ENCODE peak calls at places on chromosomes 1 and 21, in four cellular contexts. One of them, this sample, is unnamed.
A peak's percentile ranks its signal among the peaks of the same experiment; 100 is the strongest.

GRCh38 chr1:243438815-243439214 is 183.0 kb downstream of the SDCCAG8 start:
- DNase-seq in brain microvascular endothelial cell: no peak
- DNase-seq in Karpas-422: no peak
- DNase-seq in fibroblast of lung: peak; percentile 85
- DNase-seq in this sample: no peak

GRCh38 chr1:93148001-93148400 is 32.2 kb downstream of the TMED5 start:
- DNase-seq in brain microvascular endothelial cell: peak; percentile 60
- DNase-seq in Karpas-422: no peak
- DNase-seq in fibroblast of lung: peak; percentile 11
- DNase-seq in this sample: no peak

GRCh38 chr1:183048087-183049085 is 25.2 kb downstream of the LAMC1 start:
- DNase-seq in brain microvascular endothelial cell: no peak
- DNase-seq in Karpas-422: peak; percentile 86
- DNase-seq in fibroblast of lung: no peak
- DNase-seq in this sample: no peak

GRCh38 chr1:109240158-109241152 is 8.9 kb upstream of the CELSR2 start:
- DNase-seq in brain microvascular endothelial cell: peak; percentile 77
- DNase-seq in Karpas-422: peak; percentile 65
- DNase-seq in fibroblast of lung: peak; percentile 70
- DNase-seq in this sample: peak; percentile 49

GRCh38 chr1:9626201-9626608 is 25.3 kb upstream of the PIK3CD start:
- DNase-seq in brain microvascular endothelial cell: no peak
- DNase-seq in Karpas-422: no peak
- DNase-seq in fibroblast of lung: no peak
- DNase-seq in this sample: no peak

GRCh38 chr1:55437692-55438091 is 222.5 kb upstream of the USP24 start:
- DNase-seq in brain microvascular endothelial cell: no peak
- DNase-seq in Karpas-422: no peak
- DNase-seq in fibroblast of lung: no peak
- DNase-seq in this sample: no peak

GRCh38 chr1:177354247-177354646 is 183.5 kb downstream of the BRINP2 start:
- DNase-seq in brain microvascular endothelial cell: no peak
- DNase-seq in Karpas-422: no peak
- DNase-seq in fibroblast of lung: no peak
- DNase-seq in this sample: no peak

GRCh38 chr1:40880813-40881549 is 18.8 kb upstream of the CITED4 start:
- DNase-seq in brain microvascular endothelial cell: no peak
- DNase-seq in Karpas-422: no peak
- DNase-seq in fibroblast of lung: no peak
- DNase-seq in this sample: no peak

GRCh38 chr1:205580140-205580922 is 51.5 kb downstream of the ELK4 start:
- DNase-seq in brain microvascular endothelial cell: no peak
- DNase-seq in Karpas-422: no peak
- DNase-seq in fibroblast of lung: no peak
- DNase-seq in this sample: no peak

GRCh38 chr1:206739411-206740076 is 31.0 kb upstream of the IL19 start:
- DNase-seq in brain microvascular endothelial cell: no peak
- DNase-seq in Karpas-422: peak; percentile 69
- DNase-seq in fibroblast of lung: no peak
- DNase-seq in this sample: no peak

GRCh38 chr1:37958690-37959089 is 11.8 kb upstream of the INPP5B start:
- DNase-seq in brain microvascular endothelial cell: peak; percentile 82
- DNase-seq in Karpas-422: no peak
- DNase-seq in fibroblast of lung: peak; percentile 97
- DNase-seq in this sample: no peak

GRCh38 chr1:224047538-224047937 is 66.4 kb upstream of the FBXO28 start:
- DNase-seq in brain microvascular endothelial cell: no peak
- DNase-seq in Karpas-422: no peak
- DNase-seq in fibroblast of lung: peak; percentile 24
- DNase-seq in this sample: no peak

GRCh38 chr1:209349372-209350324 is 233.9 kb upstream of the CAMK1G start:
- DNase-seq in brain microvascular endothelial cell: peak; percentile 34
- DNase-seq in Karpas-422: no peak
- DNase-seq in fibroblast of lung: peak; percentile 74
- DNase-seq in this sample: no peak

GRCh38 chr1:187096689-187097088 is 267.9 kb downstream of the PLA2G4A start:
- DNase-seq in brain microvascular endothelial cell: no peak
- DNase-seq in Karpas-422: no peak
- DNase-seq in fibroblast of lung: no peak
- DNase-seq in this sample: no peak

GRCh38 chr1:32606565-32606964 is 43.8 kb downstream of the ZBTB8OS start:
- DNase-seq in brain microvascular endothelial cell: no peak
- DNase-seq in Karpas-422: no peak
- DNase-seq in fibroblast of lung: no peak
- DNase-seq in this sample: no peak

GRCh38 chr1:78277253-78277652 is 213.5 kb upstream of the PTGFR start:
- DNase-seq in brain microvascular endothelial cell: peak; percentile 86
- DNase-seq in Karpas-422: no peak
- DNase-seq in fibroblast of lung: peak; percentile 91
- DNase-seq in this sample: no peak

GRCh38 chr1:54850737-54851136 is 36.3 kb downstream of the DHCR24 start:
- DNase-seq in brain microvascular endothelial cell: peak; percentile 91
- DNase-seq in Karpas-422: no peak
- DNase-seq in fibroblast of lung: peak; percentile 97
- DNase-seq in this sample: no peak

GRCh38 chr1:212070720-212071302 is 35.3 kb downstream of the DTL start:
- DNase-seq in brain microvascular endothelial cell: peak; percentile 35
- DNase-seq in Karpas-422: peak; percentile 58
- DNase-seq in fibroblast of lung: peak; percentile 49
- DNase-seq in this sample: no peak

GRCh38 chr1:225825078-225825477 is 15.2 kb downstream of the EPHX1 start:
- DNase-seq in brain microvascular endothelial cell: no peak
- DNase-seq in Karpas-422: no peak
- DNase-seq in fibroblast of lung: no peak
- DNase-seq in this sample: no peak

GRCh38 chr1:225822655-225823403 is 12.9 kb downstream of the EPHX1 start:
- DNase-seq in brain microvascular endothelial cell: no peak
- DNase-seq in Karpas-422: no peak
- DNase-seq in fibroblast of lung: no peak
- DNase-seq in this sample: no peak

GRCh38 chr1:225825606-225826005 is 15.7 kb downstream of the EPHX1 start:
- DNase-seq in brain microvascular endothelial cell: no peak
- DNase-seq in Karpas-422: no peak
- DNase-seq in fibroblast of lung: no peak
- DNase-seq in this sample: no peak

GRCh38 chr1:225824522-225824921 is 14.6 kb downstream of the EPHX1 start:
- DNase-seq in brain microvascular endothelial cell: no peak
- DNase-seq in Karpas-422: no peak
- DNase-seq in fibroblast of lung: no peak
- DNase-seq in this sample: no peak

GRCh38 chr1:225823811-225824261 is 13.9 kb downstream of the EPHX1 start:
- DNase-seq in brain microvascular endothelial cell: no peak
- DNase-seq in Karpas-422: no peak
- DNase-seq in fibroblast of lung: no peak
- DNase-seq in this sample: no peak
- H3K27ac ChIP-seq in brain microvascular endothelial cell: no peak overlapping the region
- H3K27ac ChIP-seq in Karpas-422: no peak overlapping the region
- H3K27ac ChIP-seq in fibroblast of lung: no peak overlapping the region
- H3K27ac ChIP-seq in this sample: no peak overlapping the region

GRCh38 chr1:240094043-240094722 is 2.5 kb downstream of the FMN2 start:
- DNase-seq in brain microvascular endothelial cell: no peak
- DNase-seq in Karpas-422: no peak
- DNase-seq in fibroblast of lung: peak; percentile 20
- DNase-seq in this sample: no peak
- H3K27ac ChIP-seq in brain microvascular endothelial cell: no peak overlapping the region
- H3K27ac ChIP-seq in Karpas-422: no peak overlapping the region
- H3K27ac ChIP-seq in fibroblast of lung: no peak overlapping the region
- H3K27ac ChIP-seq in this sample: no peak overlapping the region

DNA sequence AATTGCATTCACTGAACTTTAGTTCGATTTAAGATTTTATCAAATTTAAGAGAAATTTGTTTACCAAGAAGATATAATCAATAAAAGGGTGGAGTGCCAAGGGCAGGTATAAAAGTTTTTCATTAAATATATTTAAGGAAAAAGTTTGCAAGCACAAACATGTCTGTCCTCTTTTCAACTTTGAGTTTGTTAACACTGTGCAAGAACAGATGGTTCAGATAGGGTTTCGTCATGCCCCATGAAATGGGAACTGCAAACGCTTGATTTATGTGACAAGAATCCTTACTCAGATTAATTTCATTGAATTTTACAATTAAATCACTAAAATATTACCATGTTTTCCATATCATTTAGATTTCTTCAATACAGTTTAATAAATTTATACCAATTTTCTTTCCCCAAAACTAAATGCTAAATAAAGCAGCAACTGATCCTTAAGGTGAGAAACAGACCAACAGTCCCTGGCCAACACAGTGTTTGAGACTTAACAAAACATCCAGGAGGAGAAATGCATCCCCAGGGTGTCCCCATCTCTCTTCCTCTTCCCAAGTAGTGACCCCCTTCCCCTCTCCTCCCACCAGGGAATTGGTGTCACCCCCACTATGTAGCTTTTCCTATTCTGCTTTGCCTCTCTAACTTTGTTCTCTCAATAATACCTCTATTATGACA is 293.0 kb downstream of the LTN1 start:
- DNase-seq in brain microvascular endothelial cell: no peak
- DNase-seq in Karpas-422: no peak
- DNase-seq in fibroblast of lung: no peak
- DNase-seq in this sample: no peak
- H3K27ac ChIP-seq in brain microvascular endothelial cell: no peak overlapping the region
- H3K27ac ChIP-seq in Karpas-422: no peak overlapping the region
- H3K27ac ChIP-seq in fibroblast of lung: no peak overlapping the region
- H3K27ac ChIP-seq in this sample: no peak overlapping the region

DNA sequence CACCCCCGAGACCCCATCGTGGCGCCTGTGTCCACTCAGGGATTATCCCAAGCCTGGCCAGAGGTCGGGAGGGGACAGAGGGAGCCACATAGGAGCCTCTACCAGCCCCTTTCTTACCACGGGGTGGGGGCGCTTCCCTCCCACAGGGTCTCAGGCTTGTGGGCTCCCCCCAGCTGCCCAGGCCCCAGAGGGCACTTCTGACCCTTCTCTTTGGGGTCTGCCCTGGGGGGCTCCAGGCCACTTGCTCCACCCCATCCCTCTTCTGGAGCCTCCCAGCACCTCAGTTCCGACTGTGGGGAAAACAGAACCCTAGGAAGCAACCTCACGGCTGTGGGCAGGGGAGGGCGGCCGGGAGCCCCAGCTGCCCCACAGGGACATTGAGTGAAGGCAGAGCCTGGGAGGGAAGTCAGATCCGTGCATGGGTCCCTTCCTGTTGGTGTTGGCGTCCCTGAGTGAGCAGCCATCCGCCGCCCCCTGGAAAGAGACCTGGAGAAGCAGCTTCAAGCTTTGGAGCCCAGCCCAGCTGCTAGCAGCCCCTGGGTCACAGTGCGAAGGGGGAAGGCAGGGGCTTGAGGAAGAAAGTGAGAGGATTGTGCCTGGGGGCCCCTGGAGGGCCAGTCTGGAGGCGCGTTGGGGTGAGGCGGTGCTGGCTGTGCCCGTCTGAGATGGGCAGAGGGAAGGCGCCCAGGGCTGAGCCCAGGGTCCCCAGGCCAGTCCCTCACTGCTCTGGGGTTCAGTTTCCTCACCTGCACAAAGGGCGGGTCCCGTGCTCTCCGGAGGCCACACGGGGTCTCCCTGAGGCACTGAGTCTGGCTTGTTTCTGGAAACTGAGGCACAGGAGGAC is 22.1 kb downstream of the RRP1 start:
- DNase-seq in brain microvascular endothelial cell: no peak
- DNase-seq in Karpas-422: no peak
- DNase-seq in fibroblast of lung: no peak
- DNase-seq in this sample: no peak
- H3K27ac ChIP-seq in brain microvascular endothelial cell: no peak overlapping the region
- H3K27ac ChIP-seq in Karpas-422: no peak overlapping the region
- H3K27ac ChIP-seq in fibroblast of lung: no peak overlapping the region
- H3K27ac ChIP-seq in this sample: no peak overlapping the region

DNA sequence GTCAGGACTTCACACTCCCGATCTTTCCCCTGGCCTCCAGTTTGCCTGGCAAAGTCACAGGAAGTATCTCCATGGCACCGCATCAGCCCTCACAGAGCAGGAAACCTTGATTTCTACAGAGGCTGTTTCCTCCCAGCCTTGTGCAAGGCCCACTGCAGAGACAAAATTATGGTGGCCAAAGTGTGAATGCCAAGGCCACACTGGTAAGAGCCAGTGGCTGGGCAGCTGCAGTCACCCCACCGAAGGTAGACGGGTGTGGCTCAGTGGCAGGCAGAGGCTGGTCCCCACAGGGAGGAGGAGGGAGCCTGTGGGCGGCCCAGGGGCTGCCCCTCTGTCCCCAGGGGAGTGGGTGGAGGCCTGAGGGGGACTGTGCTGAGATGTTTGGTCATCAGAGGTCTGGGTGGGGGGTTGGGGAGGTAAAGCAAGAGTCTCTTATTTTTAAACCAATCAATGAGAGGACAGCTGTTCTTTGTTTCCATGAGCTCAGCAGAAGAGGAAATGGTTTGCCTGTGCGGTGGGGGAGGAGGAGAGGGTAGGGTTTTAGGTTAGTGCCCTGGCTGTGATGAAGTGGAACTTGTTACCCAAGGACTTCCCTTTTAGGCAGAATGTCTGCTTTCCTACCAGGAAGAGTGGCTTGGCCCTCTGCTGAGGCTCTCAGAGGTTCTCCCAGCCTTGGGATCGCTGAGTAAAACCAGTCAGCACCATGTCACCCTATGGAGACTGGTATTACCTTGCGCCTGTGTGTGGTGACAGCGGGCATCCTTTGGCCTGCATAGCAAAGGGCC is 18.0 kb upstream of the BTG2 start:
- DNase-seq in brain microvascular endothelial cell: no peak
- DNase-seq in Karpas-422: peak; percentile 98
- DNase-seq in fibroblast of lung: no peak
- DNase-seq in this sample: peak; percentile 87
- H3K27ac ChIP-seq in brain microvascular endothelial cell: no peak overlapping the region
- H3K27ac ChIP-seq in Karpas-422: peak overlapping the region; percentile 100
- H3K27ac ChIP-seq in fibroblast of lung: no peak overlapping the region
- H3K27ac ChIP-seq in this sample: peak overlapping the region; percentile 84

This sample was measured in DND-41.